ENCODE peak calls at places on chromosomes 2 and 18, in six cellular contexts. C, L, O, W, V and X are unnamed samples.

GRCh38 chr2:241309684-241310117 is 5.8 kb downstream of the HDLBP start:
- DNase-seq in L (no peak), V (peak), W (no peak), O (no peak), C (peak), X (peak)

GRCh38 chr2:53751728-53752127 is 15.9 kb upstream of the CHAC2 start:
- DNase-seq in W (no peak), L (no peak), O (no peak), V (no peak), C (peak), X (peak)

GRCh38 chr2:10285578-10286198 is 17.0 kb upstream of the HPCAL1 start:
- DNase-seq in C (peak), O (peak), V (peak), W (no peak), L (no peak), X (peak)

GRCh38 chr2:56313541-56313940 is 129.8 kb downstream of the CCDC85A start:
- DNase-seq in W (no peak), L (no peak), C (no peak), O (no peak), V (no peak), X (no peak)

GRCh38 chr18:34650121-34650545 is 60.0 kb upstream of the DTNA start:
- DNase-seq in L (peak), C (peak), W (no peak), V (no peak), O (no peak), X (peak)

GRCh38 chr2:96884299-96885156 is 14.6 kb upstream of the SEMA4C start:
- DNase-seq in L (no peak), C (no peak), W (no peak), O (no peak), V (no peak), X (no peak)

GRCh38 chr2:105576440-105577241 is 168.1 kb upstream of the NCK2 start:
- DNase-seq in V (peak), C (peak), O (peak), W (peak), L (no peak), X (peak)

GRCh38 chr2:216109962-216110614 is 940 bp downstream of the XRCC5 start:
- DNase-seq in L (peak), O (no peak), W (peak), C (peak), V (peak), X (peak)

GRCh38 chr2:101114815-101115214 is 36.4 kb downstream of the TBC1D8 start:
- DNase-seq in C (no peak), V (no peak), W (no peak), O (no peak), L (no peak), X (no peak)

GRCh38 chr2:37020212-37020886 is 54.0 kb upstream of the STRN start:
- DNase-seq in L (peak), C (peak), V (no peak), W (no peak), O (no peak), X (peak)

GRCh38 chr2:85243101-85244072 is 84.4 kb downstream of the TGOLN2 start:
- DNase-seq in L (no peak), W (peak), O (peak), V (peak), C (peak), X (no peak)

GRCh38 chr2:115165529-115166109 is 723.2 kb downstream of the DPP10 start:
- DNase-seq in W (peak), C (peak), O (no peak), V (peak), L (peak), X (peak)

GRCh38 chr2:74238879-74239278 is 40.5 kb downstream of the MTHFD2 start:
- DNase-seq in V (no peak), W (no peak), L (peak), C (peak), O (no peak), X (peak)

GRCh38 chr2:64649626-64650025 is 4.1 kb downstream of the SERTAD2 start:
- DNase-seq in O (no peak), W (no peak), V (no peak), L (no peak), C (peak), X (no peak)

GRCh38 chr2:240626531-240627300 is 1.4 kb downstream of the GPR35 start:
- DNase-seq in C (no peak), V (no peak), W (no peak), O (no peak), L (no peak), X (no peak)

GRCh38 chr2:122203523-122203922 is 448.1 kb downstream of the TSN start:
- DNase-seq in C (peak), L (peak), W (no peak), O (peak), V (peak), X (peak)

GRCh38 chr2:142944721-142945120 is 67.3 kb downstream of the KYNU start:
- DNase-seq in O (no peak), C (peak), V (no peak), L (no peak), W (no peak), X (peak)

GRCh38 chr2:128791983-128792315 is 473.3 kb upstream of the HS6ST1 start:
- DNase-seq in V (no peak), O (no peak), L (no peak), C (no peak), W (no peak), X (no peak)

GRCh38 chr2:73268831-73269685 is 15.2 kb downstream of the FBXO41 start:
- DNase-seq in L (no peak), V (peak), W (no peak), C (peak), O (peak), X (peak)

GRCh38 chr18:64042728-64043358 is 73.0 kb downstream of the SERPINB8 start:
- DNase-seq in C (no peak), V (no peak), O (no peak), W (no peak), L (no peak), X (no peak)

GRCh38 chr2:128169497-128169896 is 78.5 kb downstream of the UGGT1 start:
- DNase-seq in V (no peak), L (no peak), O (no peak), W (no peak), C (peak), X (peak)

GRCh38 chr2:116511426-116511825 is 1303.1 kb upstream of the DDX18 start:
- DNase-seq in C (no peak), V (no peak), W (no peak), O (peak), L (no peak), X (no peak)

GRCh38 chr2:129465045-129465444 is 514.4 kb upstream of the RAB6C start:
- DNase-seq in O (no peak), C (no peak), L (no peak), W (no peak), V (no peak), X (no peak)

GRCh38 chr18:3624818-3625716 is 175.1 kb downstream of the TGIF1 start:
- DNase-seq in V (peak), L (peak), W (no peak), C (peak), O (no peak), X (peak)

GRCh38 chr2:186426153-186427016 is 59.7 kb upstream of the ZC3H15 start:
- DNase-seq in W (no peak), O (no peak), V (no peak), C (no peak), L (no peak), X (no peak)

GRCh38 chr2:237731663-237732062 is 66.9 kb upstream of the RBM44 start:
- DNase-seq in C (peak), O (peak), W (no peak), L (no peak), V (peak), X (peak)

GRCh38 chr2:6639870-6640639 is 225.7 kb downstream of the CMPK2 start:
- DNase-seq in O (no peak), W (peak), C (no peak), V (no peak), L (no peak), X (no peak)

GRCh38 chr2:69305712-69306611 is 81.1 kb downstream of the GFPT1 start:
- DNase-seq in W (no peak), O (no peak), C (peak), V (peak), L (no peak), X (no peak)

GRCh38 chr2:168434164-168434563 is 21.9 kb upstream of the CERS6 start:
- DNase-seq in O (peak), V (no peak), W (peak), L (no peak), C (no peak), X (no peak)